ENCODE peak calls at places on chromosomes 13 and 19, in eight cellular contexts. Z is GM03348; S is midbrain; J is T47D; E is fibroblast of mammary gland; D is H1; X is germinal center; M is naive thymus-derived CD8-positive, alpha-beta T cell. Y is an unnamed sample.
A peak's percentile ranks its signal among the peaks of the same experiment; 100 is the strongest.

GRCh38 chr19:50465986-50466771 is 10.1 kb upstream of the EMC10 start:
- DNase-seq in S (no peak), M (no peak), D (peak; percentile 82), J (no peak), Z (peak; percentile 37), E (no peak), X (no peak), Y (no peak)

GRCh38 chr19:51470966-51471365 is 7.4 kb upstream of the CEACAM18 start:
- DNase-seq in J (no peak), M (no peak), Z (no peak), E (no peak), D (no peak), S (no peak), X (no peak), Y (no peak)

GRCh38 chr13:82654851-82655517 is 1227.3 kb downstream of the SLITRK1 start:
- DNase-seq in M (no peak), S (no peak), X (no peak), D (no peak), E (peak; percentile 89), J (no peak), Z (peak; percentile 64), Y (peak; percentile 59)

GRCh38 chr13:31452525-31452924 is 252.8 kb downstream of the B3GLCT start:
- DNase-seq in S (no peak), D (peak; percentile 62), M (no peak), E (no peak), J (no peak), Z (no peak), X (no peak), Y (no peak)

GRCh38 chr19:51131780-51132680 is 7.3 kb downstream of the SIGLEC9 start:
- DNase-seq in J (no peak), X (no peak), E (peak; percentile 81), D (no peak), Z (no peak), S (peak; percentile 32), M (no peak), Y (no peak)

GRCh38 chr19:20367811-20368294 is 197.7 kb downstream of the ZNF737 start:
- DNase-seq in Z (no peak), D (peak; percentile 62), S (no peak), M (no peak), E (no peak), X (no peak), J (no peak), Y (no peak)

GRCh38 chr19:46517471-46517870 is 21.8 kb upstream of the PNMA8B start:
- DNase-seq in X (no peak), J (no peak), S (no peak), E (no peak), D (no peak), Z (no peak), M (no peak), Y (no peak)

GRCh38 chr19:13790354-13790753 is 4.9 kb upstream of the ZSWIM4 start:
- DNase-seq in M (no peak), E (no peak), Z (no peak), X (no peak), J (no peak), D (no peak), S (no peak), Y (no peak)

GRCh38 chr19:28793391-28794168 is 419.4 kb downstream of the UQCRFS1 start:
- DNase-seq in X (no peak), Z (no peak), M (no peak), D (peak; percentile 67), S (no peak), E (no peak), J (no peak), Y (no peak)

GRCh38 chr19:38674388-38675133 is 27.1 kb downstream of the ACTN4 start:
- DNase-seq in X (no peak), M (no peak), S (no peak), J (no peak), D (no peak), Z (no peak), E (peak; percentile 61), Y (no peak)

GRCh38 chr19:3769494-3769893 is 2.5 kb downstream of the RAX2 start:
- DNase-seq in J (no peak), S (no peak), X (no peak), M (no peak), E (no peak), Z (no peak), D (no peak), Y (no peak)

GRCh38 chr13:39035204-39035603 is 2.7 kb downstream of the PROSER1 start:
- DNase-seq in Z (no peak), D (no peak), S (no peak), J (no peak), M (no peak), E (no peak), X (no peak), Y (no peak)

GRCh38 chr19:17944301-17944700 is 11.5 kb downstream of the CCDC124 start:
- DNase-seq in X (no peak), D (no peak), Z (peak; percentile 89), E (peak; percentile 89), S (no peak), M (no peak), J (no peak), Y (peak; percentile 85)

GRCh38 chr19:31537136-31537535 is 187.9 kb upstream of the TSHZ3 start:
- DNase-seq in D (peak; percentile 3), J (no peak), X (no peak), Z (no peak), M (no peak), E (no peak), S (no peak), Y (no peak)

GRCh38 chr13:110799246-110800236 is 86.0 kb downstream of the ING1 start:
- DNase-seq in E (peak; percentile 98), S (no peak), J (no peak), D (no peak), X (no peak), Z (peak; percentile 86), M (no peak), Y (peak; percentile 43)

GRCh38 chr19:7738023-7738422 is 6.1 kb upstream of the CLEC4G start:
- DNase-seq in D (no peak), S (no peak), M (no peak), E (no peak), J (no peak), Z (no peak), X (no peak), Y (no peak)

GRCh38 chr13:42804244-42804868 is 23.0 kb downstream of the FAM216B start:
- DNase-seq in D (no peak), X (no peak), J (no peak), M (no peak), S (no peak), Z (no peak), E (no peak), Y (no peak)

GRCh38 chr19:690203-690602 is 5.0 kb downstream of the PRSS57 start:
- DNase-seq in M (no peak), X (no peak), D (no peak), E (no peak), J (no peak), S (no peak), Z (no peak), Y (no peak)

GRCh38 chr19:21143846-21144245 is 2.0 kb downstream of the ZNF431 start:
- DNase-seq in Z (no peak), S (no peak), D (no peak), J (no peak), X (no peak), M (no peak), E (peak; percentile 28), Y (no peak)

GRCh38 chr13:49404621-49405020 is 39.2 kb downstream of the CAB39L start:
- DNase-seq in X (no peak), E (no peak), J (no peak), M (no peak), S (no peak), D (no peak), Z (no peak), Y (no peak)

GRCh38 chr19:11091343-11092153 is 2.3 kb downstream of the LDLR start:
- DNase-seq in Z (peak; percentile 72), D (no peak), X (no peak), J (no peak), S (peak; percentile 32), E (peak; percentile 86), M (peak; percentile 14), Y (peak; percentile 79)

GRCh38 chr13:66952507-66952906 is 277.6 kb downstream of the PCDH9 start:
- DNase-seq in X (no peak), Z (no peak), J (no peak), D (no peak), M (no peak), E (no peak), S (no peak), Y (no peak)